ENCODE peak calls at places on chromosome 6, in nine cellular contexts. P is psoas muscle; X is H4; Y is bronchial epithelial cell; L is effector memory CD4-positive, alpha-beta T cell; G is AG08396; C is stimulated activated CD8-positive, alpha-beta memory T cell treated with anti-CD3 and anti-CD28 coated beads, Interleukin-4, amount 100 ng/mL, for 24 hours; U is NCI-H187 treated with DMSO at 0.1 percent for 48 hours; R is skeletal muscle cell. B is an unnamed sample.

GRCh38 chr6:52167272-52167671 is 18.9 kb upstream of the IL17A start:
- DNase-seq in Y (no peak), L (no peak), R (no peak), G (no peak), P (no peak), U (no peak), X (no peak), C (no peak), B (no peak)

GRCh38 chr6:90101403-90101802 is 195.2 kb downstream of the BACH2 start:
- DNase-seq in X (no peak), C (no peak), P (no peak), R (no peak), U (no peak), G (no peak), Y (no peak), L (no peak), B (no peak)

GRCh38 chr6:56807992-56808342 is 146.9 kb upstream of the BEND6 start:
- DNase-seq in L (no peak), X (peak; percentile 30), G (no peak), P (no peak), U (no peak), C (no peak), Y (peak; percentile 45), R (no peak), B (no peak)

GRCh38 chr6:140586426-140587061 is 1212.1 kb upstream of the CITED2 start:
- DNase-seq in C (no peak), Y (no peak), X (no peak), U (peak; percentile 14), R (no peak), G (no peak), P (no peak), L (no peak), B (no peak)

GRCh38 chr6:125099211-125100017 is 54.2 kb upstream of the TPD52L1 start:
- DNase-seq in L (no peak), Y (peak; percentile 26), R (no peak), U (no peak), G (peak; percentile 65), P (peak; percentile 57), C (no peak), X (peak; percentile 48), B (no peak)

GRCh38 chr6:16409531-16410441 is 171.4 kb downstream of the GMPR start:
- DNase-seq in L (peak; percentile 27), R (no peak), X (peak; percentile 29), G (peak; percentile 61), C (peak; percentile 42), P (peak; percentile 47), U (no peak), Y (peak; percentile 83), B (no peak)

GRCh38 chr6:37566209-37566859 is 66.6 kb upstream of the CCDC167 start:
- DNase-seq in G (peak; percentile 82), X (no peak), C (peak; percentile 61), U (no peak), Y (no peak), R (no peak), P (peak; percentile 37), L (peak; percentile 60), B (no peak)

GRCh38 chr6:81950877-81951276 is 198.4 kb upstream of the TENT5A start:
- DNase-seq in R (peak; percentile 52), L (no peak), X (no peak), P (no peak), Y (peak; percentile 91), G (no peak), U (no peak), C (no peak), B (no peak)

GRCh38 chr6:41768545-41769308 is 11.0 kb downstream of the FRS3 start:
- DNase-seq in C (no peak), U (no peak), Y (peak; percentile 54), L (no peak), X (no peak), P (no peak), G (no peak), R (no peak), B (no peak)

GRCh38 chr6:140062042-140063041 is 687.9 kb upstream of the CITED2 start:
- DNase-seq in X (peak; percentile 47), C (no peak), L (no peak), R (peak; percentile 92), G (peak; percentile 48), Y (peak; percentile 55), U (no peak), P (peak; percentile 51), B (peak; percentile 85)

GRCh38 chr6:46736913-46737312 is 1.7 kb upstream of the PLA2G7 start:
- DNase-seq in Y (peak; percentile 35), X (no peak), P (no peak), L (no peak), C (no peak), U (no peak), G (no peak), R (no peak), B (no peak)

GRCh38 chr6:46850781-46851180 is 57.6 kb downstream of the MEP1A start:
- DNase-seq in Y (no peak), C (no peak), R (no peak), X (no peak), P (no peak), U (no peak), L (no peak), G (no peak), B (no peak)

GRCh38 chr6:7051780-7052440 is 55.9 kb upstream of the RREB1 start:
- DNase-seq in Y (peak; percentile 26), G (peak; percentile 70), X (no peak), P (peak; percentile 61), R (peak; percentile 45), U (no peak), L (peak; percentile 5), C (peak; percentile 15), B (no peak)

GRCh38 chr6:53309059-53309896 is 39.5 kb downstream of the ELOVL5 start:
- DNase-seq in Y (peak; percentile 40), R (peak; percentile 73), P (no peak), U (no peak), L (no peak), X (no peak), C (no peak), G (peak; percentile 64), B (no peak)

GRCh38 chr6:147217840-147218404 is 13.7 kb downstream of the STXBP5 start:
- DNase-seq in L (no peak), U (no peak), Y (no peak), R (no peak), X (no peak), P (no peak), C (no peak), G (no peak), B (no peak)

GRCh38 chr6:45830441-45831139 is 185.1 kb downstream of the CLIC5 start:
- DNase-seq in C (peak; percentile 15), L (no peak), R (no peak), Y (peak; percentile 46), U (no peak), G (no peak), X (peak; percentile 69), P (no peak), B (no peak)

GRCh38 chr6:18496462-18496861 is 109.3 kb downstream of the RNF144B start:
- DNase-seq in G (no peak), R (no peak), U (no peak), L (no peak), C (no peak), Y (no peak), P (no peak), X (no peak), B (no peak)

GRCh38 chr6:34912715-34913464 is 23.8 kb downstream of the ANKS1A start:
- DNase-seq in C (no peak), P (no peak), R (peak; percentile 50), G (peak; percentile 75), X (peak; percentile 84), U (no peak), L (no peak), Y (peak; percentile 80), B (no peak)

GRCh38 chr6:29633532-29633901 is 534 bp upstream of the GABBR1 start:
- DNase-seq in X (no peak), R (no peak), Y (no peak), L (no peak), U (no peak), P (no peak), G (no peak), C (no peak), B (no peak)